ENCODE peak calls at places on chromosome 11, in eight cellular contexts. I, Q, K, R, Z, Y, B and H are unnamed samples.

GRCh38 chr11:47768090-47768620 is 1.0 kb upstream of the FNBP4 start:
- DNase-seq in I (peak), Q (peak), K (peak), R (no peak), Z (peak), Y (peak), B (peak), H (no peak)

GRCh38 chr11:104895619-104896018 is 2.6 kb downstream of the CASP12 start:
- DNase-seq in I (no peak), Q (no peak), K (no peak), R (no peak), Z (no peak), Y (no peak), B (no peak), H (no peak)

GRCh38 chr11:92129811-92130210 is 94.8 kb upstream of the FAT3 start:
- DNase-seq in I (no peak), Q (no peak), K (no peak), R (no peak), Z (no peak), Y (no peak), B (no peak), H (no peak)

GRCh38 chr11:20464566-20464965 is 77.0 kb downstream of the PRMT3 start:
- DNase-seq in I (no peak), Q (no peak), K (no peak), R (no peak), Z (no peak), Y (no peak), B (no peak), H (no peak)

GRCh38 chr11:112925516-112926310 is 35.5 kb upstream of the NCAM1 start:
- DNase-seq in I (no peak), Q (no peak), K (no peak), R (no peak), Z (no peak), Y (peak), B (no peak), H (no peak)

GRCh38 chr11:70854201-70854600 is 398.2 kb downstream of the SHANK2 start:
- DNase-seq in I (no peak), Q (no peak), K (no peak), R (no peak), Z (no peak), Y (no peak), B (no peak), H (no peak)

GRCh38 chr11:47971501-47971900 is 8.9 kb upstream of the PTPRJ start:
- DNase-seq in I (no peak), Q (no peak), K (no peak), R (no peak), Z (no peak), Y (no peak), B (no peak), H (no peak)

GRCh38 chr11:46431211-46431610 is 39.6 kb upstream of the CHRM4 start:
- DNase-seq in I (no peak), Q (no peak), K (no peak), R (no peak), Z (no peak), Y (no peak), B (no peak), H (no peak)

GRCh38 chr11:64742940-64743590 is 877 bp downstream of the RASGRP2 start:
- DNase-seq in I (no peak), Q (no peak), K (peak), R (peak), Z (peak), Y (no peak), B (peak), H (no peak)

GRCh38 chr11:5596611-5597201 is at the start of gene TRIM6:
- DNase-seq in I (no peak), Q (peak), K (peak), R (no peak), Z (peak), Y (no peak), B (peak), H (no peak)

GRCh38 chr11:114183041-114183511 is 113.1 kb upstream of the NNMT start:
- DNase-seq in I (no peak), Q (peak), K (no peak), R (peak), Z (no peak), Y (no peak), B (no peak), H (no peak)

GRCh38 chr11:36577859-36578258 is 10.1 kb downstream of the RAG1 start:
- DNase-seq in I (no peak), Q (no peak), K (no peak), R (no peak), Z (no peak), Y (no peak), B (no peak), H (no peak)

GRCh38 chr11:2791139-2791520 is 91.3 kb upstream of the KCNQ1OT1 start:
- DNase-seq in I (no peak), Q (no peak), K (no peak), R (no peak), Z (peak), Y (no peak), B (peak), H (no peak)

GRCh38 chr11:3123761-3124733 is 41.1 kb downstream of the OSBPL5 start:
- DNase-seq in I (no peak), Q (peak), K (peak), R (no peak), Z (peak), Y (peak), B (peak), H (peak)

GRCh38 chr11:35058318-35058717 is 80.7 kb upstream of the CD44 start:
- DNase-seq in I (no peak), Q (no peak), K (no peak), R (no peak), Z (no peak), Y (no peak), B (no peak), H (no peak)

GRCh38 chr11:66862559-66863037 is 5.7 kb downstream of the LRFN4 start:
- DNase-seq in I (no peak), Q (no peak), K (no peak), R (no peak), Z (no peak), Y (no peak), B (no peak), H (no peak)

GRCh38 chr11:28628412-28628811 is 520.2 kb downstream of the METTL15 start:
- DNase-seq in I (no peak), Q (no peak), K (no peak), R (no peak), Z (no peak), Y (no peak), B (no peak), H (no peak)

GRCh38 chr11:45182902-45183301 is 36.5 kb downstream of the PRDM11 start:
- DNase-seq in I (no peak), Q (peak), K (peak), R (no peak), Z (no peak), Y (no peak), B (no peak), H (no peak)

GRCh38 chr11:86488553-86488952 is 113.9 kb downstream of the CCDC81 start:
- DNase-seq in I (no peak), Q (peak), K (no peak), R (no peak), Z (no peak), Y (no peak), B (no peak), H (no peak)

GRCh38 chr11:110479070-110479444 is 49.3 kb downstream of the FDX1 start:
- DNase-seq in I (no peak), Q (no peak), K (no peak), R (no peak), Z (no peak), Y (no peak), B (no peak), H (no peak)

GRCh38 chr11:12532580-12532979 is 141.6 kb upstream of the TEAD1 start:
- DNase-seq in I (no peak), Q (no peak), K (no peak), R (no peak), Z (no peak), Y (no peak), B (no peak), H (no peak)

GRCh38 chr11:63478896-63479295 is 12.1 kb downstream of the PLAAT5 start:
- DNase-seq in I (peak), Q (peak), K (peak), R (peak), Z (no peak), Y (no peak), B (no peak), H (peak)

GRCh38 chr11:99822846-99823565 is 802.3 kb downstream of the CNTN5 start:
- DNase-seq in I (no peak), Q (no peak), K (no peak), R (no peak), Z (no peak), Y (no peak), B (no peak), H (no peak)

GRCh38 chr11:118608268-118609214 is 1.1 kb downstream of the PHLDB1 start:
- DNase-seq in I (no peak), Q (peak), K (no peak), R (peak), Z (peak), Y (no peak), B (peak), H (no peak)

GRCh38 chr11:37552284-37552683 is 954.2 kb upstream of the RAG2 start:
- DNase-seq in I (no peak), Q (no peak), K (no peak), R (no peak), Z (no peak), Y (no peak), B (no peak), H (no peak)

GRCh38 chr11:62054484-62055121 is 69.2 kb upstream of the INCENP start:
- DNase-seq in I (no peak), Q (peak), K (peak), R (no peak), Z (peak), Y (no peak), B (no peak), H (no peak)

GRCh38 chr11:20605602-20606091 is 6.2 kb downstream of the SLC6A5 start:
- DNase-seq in I (no peak), Q (no peak), K (no peak), R (no peak), Z (no peak), Y (no peak), B (no peak), H (no peak)

GRCh38 chr11:119722281-119722794 is 6.7 kb downstream of the NECTIN1 start:
- DNase-seq in I (no peak), Q (no peak), K (no peak), R (no peak), Z (no peak), Y (no peak), B (no peak), H (no peak)

GRCh38 chr11:68963779-68964178 is 17.0 kb downstream of the MRGPRD start:
- DNase-seq in I (no peak), Q (no peak), K (no peak), R (no peak), Z (peak), Y (no peak), B (peak), H (no peak)

GRCh38 chr11:17273668-17274321 is 2.7 kb upstream of the NUCB2 start:
- DNase-seq in I (no peak), Q (no peak), K (no peak), R (no peak), Z (no peak), Y (no peak), B (no peak), H (no peak)

GRCh38 chr11:45371251-45371749 is 85.2 kb upstream of the SYT13 start:
- DNase-seq in I (peak), Q (peak), K (peak), R (peak), Z (peak), Y (no peak), B (peak), H (peak)